ENCODE peak calls at places on chromosomes 2 and 18, in ten cellular contexts. One of them, this sample, is unnamed.

GRCh38 chr18:57900906-57901305 is 97.8 kb upstream of the ATP8B1 start:
- DNase-seq in RKO: no peak
- DNase-seq in nucleus accumbens: no peak
- DNase-seq in stimulated activated CD8-positive, alpha-beta memory T cell treated with anti-CD3 and anti-CD28 coated beads, Interleukin-15, amount 100 ng/mL, for 24 hours: no peak
- DNase-seq in astrocyte of the spinal cord: no peak
- DNase-seq in SK-MEL-5: no peak
- DNase-seq in cerebellar cortex: no peak
- DNase-seq in HEK293T: no peak
- DNase-seq in T-cell: no peak
- DNase-seq in KBM-7: no peak
- DNase-seq in this sample: no peak

GRCh38 chr2:38465789-38466127 is 88.7 kb upstream of the ATL2 start:
- DNase-seq in stimulated activated CD8-positive, alpha-beta memory T cell treated with anti-CD3 and anti-CD28 coated beads, Interleukin-15, amount 100 ng/mL, for 24 hours: no peak
- DNase-seq in T-cell: no peak
- DNase-seq in cerebellar cortex: peak
- DNase-seq in nucleus accumbens: no peak
- DNase-seq in HEK293T: peak
- DNase-seq in SK-MEL-5: peak
- DNase-seq in astrocyte of the spinal cord: peak
- DNase-seq in KBM-7: peak
- DNase-seq in RKO: peak
- DNase-seq in this sample: no peak

GRCh38 chr2:232979871-232980461 is 33.1 kb downstream of the NGEF start:
- DNase-seq in SK-MEL-5: no peak
- DNase-seq in stimulated activated CD8-positive, alpha-beta memory T cell treated with anti-CD3 and anti-CD28 coated beads, Interleukin-15, amount 100 ng/mL, for 24 hours: no peak
- DNase-seq in T-cell: no peak
- DNase-seq in RKO: peak
- DNase-seq in cerebellar cortex: no peak
- DNase-seq in astrocyte of the spinal cord: peak
- DNase-seq in KBM-7: no peak
- DNase-seq in HEK293T: no peak
- DNase-seq in nucleus accumbens: peak
- DNase-seq in this sample: no peak

GRCh38 chr2:138035597-138036217 is 71.4 kb downstream of the HNMT start:
- DNase-seq in HEK293T: no peak
- DNase-seq in SK-MEL-5: no peak
- DNase-seq in T-cell: no peak
- DNase-seq in cerebellar cortex: no peak
- DNase-seq in stimulated activated CD8-positive, alpha-beta memory T cell treated with anti-CD3 and anti-CD28 coated beads, Interleukin-15, amount 100 ng/mL, for 24 hours: no peak
- DNase-seq in KBM-7: no peak
- DNase-seq in RKO: no peak
- DNase-seq in nucleus accumbens: no peak
- DNase-seq in astrocyte of the spinal cord: no peak
- DNase-seq in this sample: no peak

GRCh38 chr2:234989183-234989701 is 37.4 kb downstream of the SH3BP4 start:
- DNase-seq in astrocyte of the spinal cord: peak
- DNase-seq in cerebellar cortex: no peak
- DNase-seq in stimulated activated CD8-positive, alpha-beta memory T cell treated with anti-CD3 and anti-CD28 coated beads, Interleukin-15, amount 100 ng/mL, for 24 hours: no peak
- DNase-seq in T-cell: no peak
- DNase-seq in RKO: no peak
- DNase-seq in HEK293T: no peak
- DNase-seq in SK-MEL-5: peak
- DNase-seq in nucleus accumbens: peak
- DNase-seq in KBM-7: no peak
- DNase-seq in this sample: no peak

GRCh38 chr2:69645926-69646325 is 2.4 kb upstream of the AAK1 start:
- DNase-seq in SK-MEL-5: no peak
- DNase-seq in astrocyte of the spinal cord: no peak
- DNase-seq in RKO: no peak
- DNase-seq in stimulated activated CD8-positive, alpha-beta memory T cell treated with anti-CD3 and anti-CD28 coated beads, Interleukin-15, amount 100 ng/mL, for 24 hours: no peak
- DNase-seq in T-cell: peak
- DNase-seq in KBM-7: no peak
- DNase-seq in nucleus accumbens: no peak
- DNase-seq in HEK293T: no peak
- DNase-seq in cerebellar cortex: no peak
- DNase-seq in this sample: no peak

GRCh38 chr2:42804338-42804737 is 12.0 kb upstream of the HAAO start:
- DNase-seq in astrocyte of the spinal cord: peak
- DNase-seq in stimulated activated CD8-positive, alpha-beta memory T cell treated with anti-CD3 and anti-CD28 coated beads, Interleukin-15, amount 100 ng/mL, for 24 hours: no peak
- DNase-seq in SK-MEL-5: no peak
- DNase-seq in KBM-7: peak
- DNase-seq in T-cell: no peak
- DNase-seq in HEK293T: no peak
- DNase-seq in RKO: no peak
- DNase-seq in cerebellar cortex: no peak
- DNase-seq in nucleus accumbens: no peak
- DNase-seq in this sample: no peak

GRCh38 chr18:24546304-24546703 is 85.9 kb downstream of the HRH4 start:
- DNase-seq in HEK293T: no peak
- DNase-seq in KBM-7: no peak
- DNase-seq in nucleus accumbens: no peak
- DNase-seq in astrocyte of the spinal cord: no peak
- DNase-seq in RKO: no peak
- DNase-seq in stimulated activated CD8-positive, alpha-beta memory T cell treated with anti-CD3 and anti-CD28 coated beads, Interleukin-15, amount 100 ng/mL, for 24 hours: no peak
- DNase-seq in SK-MEL-5: no peak
- DNase-seq in T-cell: no peak
- DNase-seq in cerebellar cortex: no peak
- DNase-seq in this sample: no peak

GRCh38 chr2:57849843-57850242 is 196.8 kb upstream of the VRK2 start:
- DNase-seq in HEK293T: no peak
- DNase-seq in SK-MEL-5: no peak
- DNase-seq in RKO: no peak
- DNase-seq in KBM-7: no peak
- DNase-seq in astrocyte of the spinal cord: no peak
- DNase-seq in stimulated activated CD8-positive, alpha-beta memory T cell treated with anti-CD3 and anti-CD28 coated beads, Interleukin-15, amount 100 ng/mL, for 24 hours: no peak
- DNase-seq in T-cell: no peak
- DNase-seq in cerebellar cortex: no peak
- DNase-seq in nucleus accumbens: no peak
- DNase-seq in this sample: no peak

GRCh38 chr2:168320267-168320666 is 72.9 kb upstream of the STK39 start:
- DNase-seq in RKO: peak
- DNase-seq in HEK293T: no peak
- DNase-seq in nucleus accumbens: no peak
- DNase-seq in stimulated activated CD8-positive, alpha-beta memory T cell treated with anti-CD3 and anti-CD28 coated beads, Interleukin-15, amount 100 ng/mL, for 24 hours: no peak
- DNase-seq in KBM-7: no peak
- DNase-seq in astrocyte of the spinal cord: no peak
- DNase-seq in SK-MEL-5: no peak
- DNase-seq in cerebellar cortex: no peak
- DNase-seq in T-cell: no peak
- DNase-seq in this sample: no peak

GRCh38 chr2:33426666-33427231 is 49.7 kb upstream of the RASGRP3 start:
- DNase-seq in nucleus accumbens: no peak
- DNase-seq in cerebellar cortex: no peak
- DNase-seq in stimulated activated CD8-positive, alpha-beta memory T cell treated with anti-CD3 and anti-CD28 coated beads, Interleukin-15, amount 100 ng/mL, for 24 hours: no peak
- DNase-seq in astrocyte of the spinal cord: peak
- DNase-seq in HEK293T: no peak
- DNase-seq in T-cell: no peak
- DNase-seq in RKO: no peak
- DNase-seq in SK-MEL-5: peak
- DNase-seq in KBM-7: no peak
- DNase-seq in this sample: no peak

GRCh38 chr2:28697602-28698149 is 54.0 kb upstream of the PPP1CB start:
- DNase-seq in HEK293T: no peak
- DNase-seq in cerebellar cortex: no peak
- DNase-seq in RKO: no peak
- DNase-seq in T-cell: no peak
- DNase-seq in nucleus accumbens: no peak
- DNase-seq in astrocyte of the spinal cord: peak
- DNase-seq in SK-MEL-5: no peak
- DNase-seq in stimulated activated CD8-positive, alpha-beta memory T cell treated with anti-CD3 and anti-CD28 coated beads, Interleukin-15, amount 100 ng/mL, for 24 hours: no peak
- DNase-seq in KBM-7: no peak
- DNase-seq in this sample: no peak

GRCh38 chr2:185335879-185336278 is 402.7 kb upstream of the FSIP2 start:
- DNase-seq in RKO: no peak
- DNase-seq in cerebellar cortex: no peak
- DNase-seq in nucleus accumbens: no peak
- DNase-seq in SK-MEL-5: no peak
- DNase-seq in T-cell: no peak
- DNase-seq in KBM-7: no peak
- DNase-seq in astrocyte of the spinal cord: no peak
- DNase-seq in stimulated activated CD8-positive, alpha-beta memory T cell treated with anti-CD3 and anti-CD28 coated beads, Interleukin-15, amount 100 ng/mL, for 24 hours: no peak
- DNase-seq in HEK293T: no peak
- DNase-seq in this sample: no peak

GRCh38 chr2:119713819-119714490 is 35.0 kb downstream of the TMEM177 start:
- DNase-seq in stimulated activated CD8-positive, alpha-beta memory T cell treated with anti-CD3 and anti-CD28 coated beads, Interleukin-15, amount 100 ng/mL, for 24 hours: no peak
- DNase-seq in T-cell: no peak
- DNase-seq in HEK293T: no peak
- DNase-seq in KBM-7: no peak
- DNase-seq in RKO: no peak
- DNase-seq in nucleus accumbens: no peak
- DNase-seq in astrocyte of the spinal cord: peak
- DNase-seq in cerebellar cortex: no peak
- DNase-seq in SK-MEL-5: no peak
- DNase-seq in this sample: no peak

GRCh38 chr18:61582205-61582710 is 249.0 kb downstream of the CDH20 start:
- DNase-seq in SK-MEL-5: no peak
- DNase-seq in stimulated activated CD8-positive, alpha-beta memory T cell treated with anti-CD3 and anti-CD28 coated beads, Interleukin-15, amount 100 ng/mL, for 24 hours: no peak
- DNase-seq in T-cell: no peak
- DNase-seq in RKO: no peak
- DNase-seq in KBM-7: no peak
- DNase-seq in cerebellar cortex: no peak
- DNase-seq in astrocyte of the spinal cord: no peak
- DNase-seq in HEK293T: no peak
- DNase-seq in nucleus accumbens: no peak
- DNase-seq in this sample: no peak

GRCh38 chr18:75915941-75916640 is 488.6 kb upstream of the SMIM21 start:
- DNase-seq in RKO: no peak
- DNase-seq in stimulated activated CD8-positive, alpha-beta memory T cell treated with anti-CD3 and anti-CD28 coated beads, Interleukin-15, amount 100 ng/mL, for 24 hours: no peak
- DNase-seq in astrocyte of the spinal cord: no peak
- DNase-seq in cerebellar cortex: peak
- DNase-seq in HEK293T: no peak
- DNase-seq in nucleus accumbens: peak
- DNase-seq in SK-MEL-5: no peak
- DNase-seq in KBM-7: no peak
- DNase-seq in T-cell: no peak
- DNase-seq in this sample: no peak

GRCh38 chr2:176134978-176135575 is 5.6 kb downstream of the HOXD8 start:
- DNase-seq in RKO: peak
- DNase-seq in astrocyte of the spinal cord: peak
- DNase-seq in cerebellar cortex: no peak
- DNase-seq in SK-MEL-5: peak
- DNase-seq in KBM-7: no peak
- DNase-seq in nucleus accumbens: no peak
- DNase-seq in stimulated activated CD8-positive, alpha-beta memory T cell treated with anti-CD3 and anti-CD28 coated beads, Interleukin-15, amount 100 ng/mL, for 24 hours: no peak
- DNase-seq in T-cell: no peak
- DNase-seq in HEK293T: no peak
- DNase-seq in this sample: no peak

GRCh38 chr2:24435391-24436316 is 55.4 kb upstream of the NCOA1 start:
- DNase-seq in nucleus accumbens: peak
- DNase-seq in stimulated activated CD8-positive, alpha-beta memory T cell treated with anti-CD3 and anti-CD28 coated beads, Interleukin-15, amount 100 ng/mL, for 24 hours: no peak
- DNase-seq in KBM-7: no peak
- DNase-seq in RKO: no peak
- DNase-seq in HEK293T: no peak
- DNase-seq in SK-MEL-5: no peak
- DNase-seq in T-cell: no peak
- DNase-seq in cerebellar cortex: peak
- DNase-seq in astrocyte of the spinal cord: peak
- DNase-seq in this sample: no peak

GRCh38 chr18:46422552-46423055 is 234.4 kb downstream of the LOXHD1 start:
- DNase-seq in stimulated activated CD8-positive, alpha-beta memory T cell treated with anti-CD3 and anti-CD28 coated beads, Interleukin-15, amount 100 ng/mL, for 24 hours: no peak
- DNase-seq in HEK293T: no peak
- DNase-seq in SK-MEL-5: no peak
- DNase-seq in KBM-7: no peak
- DNase-seq in nucleus accumbens: no peak
- DNase-seq in RKO: no peak
- DNase-seq in cerebellar cortex: no peak
- DNase-seq in astrocyte of the spinal cord: no peak
- DNase-seq in T-cell: no peak
- DNase-seq in this sample: no peak

GRCh38 chr2:205771063-205771462 is 88.8 kb downstream of the NRP2 start:
- DNase-seq in astrocyte of the spinal cord: no peak
- DNase-seq in KBM-7: no peak
- DNase-seq in T-cell: no peak
- DNase-seq in HEK293T: no peak
- DNase-seq in cerebellar cortex: no peak
- DNase-seq in nucleus accumbens: no peak
- DNase-seq in SK-MEL-5: no peak
- DNase-seq in RKO: no peak
- DNase-seq in stimulated activated CD8-positive, alpha-beta memory T cell treated with anti-CD3 and anti-CD28 coated beads, Interleukin-15, amount 100 ng/mL, for 24 hours: no peak
- DNase-seq in this sample: no peak

GRCh38 chr2:178796079-178796677 is 11.0 kb downstream of the TTN start:
- DNase-seq in nucleus accumbens: no peak
- DNase-seq in KBM-7: peak
- DNase-seq in T-cell: no peak
- DNase-seq in astrocyte of the spinal cord: peak
- DNase-seq in RKO: peak
- DNase-seq in stimulated activated CD8-positive, alpha-beta memory T cell treated with anti-CD3 and anti-CD28 coated beads, Interleukin-15, amount 100 ng/mL, for 24 hours: no peak
- DNase-seq in HEK293T: peak
- DNase-seq in cerebellar cortex: peak
- DNase-seq in SK-MEL-5: peak
- DNase-seq in this sample: no peak

GRCh38 chr2:179304424-179304823 is 39.8 kb upstream of the SESTD1 start:
- DNase-seq in astrocyte of the spinal cord: no peak
- DNase-seq in cerebellar cortex: no peak
- DNase-seq in T-cell: no peak
- DNase-seq in stimulated activated CD8-positive, alpha-beta memory T cell treated with anti-CD3 and anti-CD28 coated beads, Interleukin-15, amount 100 ng/mL, for 24 hours: no peak
- DNase-seq in SK-MEL-5: no peak
- DNase-seq in HEK293T: no peak
- DNase-seq in KBM-7: no peak
- DNase-seq in nucleus accumbens: no peak
- DNase-seq in RKO: no peak
- DNase-seq in this sample: no peak

GRCh38 chr2:227783404-227784138 is 30.1 kb upstream of the CCL20 start:
- DNase-seq in SK-MEL-5: no peak
- DNase-seq in astrocyte of the spinal cord: no peak
- DNase-seq in HEK293T: no peak
- DNase-seq in T-cell: no peak
- DNase-seq in KBM-7: no peak
- DNase-seq in RKO: no peak
- DNase-seq in stimulated activated CD8-positive, alpha-beta memory T cell treated with anti-CD3 and anti-CD28 coated beads, Interleukin-15, amount 100 ng/mL, for 24 hours: no peak
- DNase-seq in cerebellar cortex: no peak
- DNase-seq in nucleus accumbens: no peak
- DNase-seq in this sample: no peak

GRCh38 chr2:57544626-57545025 is 502.0 kb upstream of the VRK2 start:
- DNase-seq in cerebellar cortex: no peak
- DNase-seq in nucleus accumbens: no peak
- DNase-seq in RKO: no peak
- DNase-seq in T-cell: no peak
- DNase-seq in stimulated activated CD8-positive, alpha-beta memory T cell treated with anti-CD3 and anti-CD28 coated beads, Interleukin-15, amount 100 ng/mL, for 24 hours: no peak
- DNase-seq in HEK293T: no peak
- DNase-seq in astrocyte of the spinal cord: no peak
- DNase-seq in SK-MEL-5: peak
- DNase-seq in KBM-7: no peak
- DNase-seq in this sample: no peak

GRCh38 chr2:235500761-235501662 is 7.2 kb downstream of the AGAP1 start:
- DNase-seq in SK-MEL-5: no peak
- DNase-seq in T-cell: no peak
- DNase-seq in HEK293T: no peak
- DNase-seq in cerebellar cortex: no peak
- DNase-seq in stimulated activated CD8-positive, alpha-beta memory T cell treated with anti-CD3 and anti-CD28 coated beads, Interleukin-15, amount 100 ng/mL, for 24 hours: no peak
- DNase-seq in astrocyte of the spinal cord: peak
- DNase-seq in nucleus accumbens: no peak
- DNase-seq in KBM-7: peak
- DNase-seq in RKO: peak
- DNase-seq in this sample: no peak

GRCh38 chr2:30872797-30873196 is 65.6 kb upstream of the CAPN13 start:
- DNase-seq in T-cell: no peak
- DNase-seq in stimulated activated CD8-positive, alpha-beta memory T cell treated with anti-CD3 and anti-CD28 coated beads, Interleukin-15, amount 100 ng/mL, for 24 hours: no peak
- DNase-seq in HEK293T: no peak
- DNase-seq in cerebellar cortex: no peak
- DNase-seq in RKO: no peak
- DNase-seq in astrocyte of the spinal cord: no peak
- DNase-seq in nucleus accumbens: no peak
- DNase-seq in SK-MEL-5: no peak
- DNase-seq in KBM-7: no peak
- DNase-seq in this sample: no peak

GRCh38 chr2:194223173-194223670 is 1433.8 kb upstream of the SLC39A10 start:
- DNase-seq in SK-MEL-5: peak
- DNase-seq in stimulated activated CD8-positive, alpha-beta memory T cell treated with anti-CD3 and anti-CD28 coated beads, Interleukin-15, amount 100 ng/mL, for 24 hours: no peak
- DNase-seq in T-cell: no peak
- DNase-seq in cerebellar cortex: peak
- DNase-seq in RKO: no peak
- DNase-seq in nucleus accumbens: no peak
- DNase-seq in HEK293T: no peak
- DNase-seq in astrocyte of the spinal cord: no peak
- DNase-seq in KBM-7: no peak
- DNase-seq in this sample: no peak

GRCh38 chr2:80461505-80462197 is 157.1 kb upstream of the LRRTM1 start:
- DNase-seq in stimulated activated CD8-positive, alpha-beta memory T cell treated with anti-CD3 and anti-CD28 coated beads, Interleukin-15, amount 100 ng/mL, for 24 hours: no peak
- DNase-seq in T-cell: no peak
- DNase-seq in SK-MEL-5: no peak
- DNase-seq in RKO: no peak
- DNase-seq in cerebellar cortex: no peak
- DNase-seq in KBM-7: no peak
- DNase-seq in nucleus accumbens: no peak
- DNase-seq in astrocyte of the spinal cord: no peak
- DNase-seq in HEK293T: no peak
- DNase-seq in this sample: no peak

This sample was measured in activated naive CD8-positive, alpha-beta T cell treated with anti-CD3 and anti-CD28 coated beads, Interleukin-2, amount 50 U/mL, for 16 hours.